ENCODE peak calls at places on chromosomes 13 and 19, in five cellular contexts. J, R, H, K and A are unnamed samples.

GRCh38 chr13:38990693-38991092 is at the start of gene STOML3:
- DNase-seq in J (no peak), H (no peak), R (no peak), K (peak), A (no peak)

GRCh38 chr19:7507884-7508283 is 8.0 kb upstream of the ZNF358 start:
- DNase-seq in R (peak), K (peak), J (peak), H (peak), A (peak)

GRCh38 chr13:98619556-98619955 is 42.6 kb upstream of the STK24 start:
- DNase-seq in K (no peak), H (no peak), R (no peak), J (no peak), A (no peak)

GRCh38 chr13:110683203-110683883 is 22.6 kb downstream of the CARS2 start:
- DNase-seq in K (peak), R (no peak), H (no peak), J (peak), A (no peak)

GRCh38 chr19:42369433-42370067 is 20.5 kb downstream of the CNFN start:
- DNase-seq in J (no peak), K (no peak), R (no peak), H (no peak), A (no peak)

GRCh38 chr13:42835012-42835411 is 53.6 kb downstream of the FAM216B start:
- DNase-seq in R (no peak), H (no peak), K (no peak), J (no peak), A (no peak)

GRCh38 chr19:38695319-38695683 is 47.9 kb downstream of the ACTN4 start:
- DNase-seq in H (no peak), R (no peak), J (no peak), K (no peak), A (peak)

GRCh38 chr13:24187185-24187584 is 26.7 kb downstream of the SPATA13 start:
- DNase-seq in H (no peak), K (peak), R (no peak), J (peak), A (no peak)

GRCh38 chr13:111211789-111212516 is 96.8 kb downstream of the ARHGEF7 start:
- DNase-seq in J (no peak), R (no peak), H (no peak), K (peak), A (no peak)

GRCh38 chr19:39969681-39970423 is 1.1 kb upstream of the PSMC4 start:
- DNase-seq in R (no peak), K (no peak), J (no peak), H (no peak), A (no peak)

GRCh38 chr13:39106216-39106995 is 68.2 kb downstream of the NHLRC3 start:
- DNase-seq in K (no peak), J (no peak), R (peak), H (no peak), A (no peak)

GRCh38 chr19:54462713-54463530 is 656 bp downstream of the LENG9 start:
- DNase-seq in K (peak), R (peak), H (peak), J (peak), A (peak)

GRCh38 chr13:61954092-61954491 is 538.4 kb upstream of the PCDH20 start:
- DNase-seq in J (peak), R (no peak), H (no peak), K (peak), A (no peak)

GRCh38 chr13:110676511-110677204 is 29.3 kb downstream of the CARS2 start:
- DNase-seq in J (no peak), R (no peak), K (no peak), H (no peak), A (peak)

GRCh38 chr13:44651209-44651608 is 75.1 kb upstream of the TSC22D1 start:
- DNase-seq in J (no peak), H (no peak), R (no peak), K (no peak), A (no peak)

GRCh38 chr13:95937700-95938320 is 115.4 kb downstream of the UGGT2 start:
- DNase-seq in J (no peak), H (no peak), K (no peak), R (no peak), A (no peak)

GRCh38 chr19:435707-436412 is 25.0 kb downstream of the SHC2 start:
- DNase-seq in R (no peak), J (no peak), H (no peak), K (no peak), A (no peak)

GRCh38 chr19:53007200-53008054 is 6.3 kb upstream of the ERVV-1 start:
- DNase-seq in J (no peak), R (peak), H (no peak), K (no peak), A (no peak)

DNA sequence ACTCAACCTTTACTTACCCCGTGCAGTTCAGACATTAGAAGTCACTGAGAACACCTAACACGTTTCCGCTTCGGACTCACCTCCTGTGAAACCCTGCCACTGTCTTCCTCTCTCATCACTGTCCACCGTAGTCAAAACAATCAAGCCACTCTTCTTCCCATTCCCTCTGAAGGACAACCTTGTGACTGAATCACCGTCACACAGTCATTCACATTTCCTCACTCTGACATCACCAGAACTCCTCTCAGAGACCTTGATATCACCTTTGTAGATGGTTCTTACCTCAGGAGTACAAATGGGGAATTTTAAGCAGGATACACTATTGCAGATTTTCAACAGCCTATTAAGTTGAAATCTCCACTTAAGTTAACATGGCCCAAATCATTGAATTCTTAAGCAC is 1.3 kb upstream of the KBTBD6 start:
- DNase-seq in H (no peak), J (no peak), R (no peak), K (no peak), A (no peak)
- H3K4me3 ChIP-seq in H (no peak), J (peak), R (no peak), K (no peak), A (no peak)

DNA sequence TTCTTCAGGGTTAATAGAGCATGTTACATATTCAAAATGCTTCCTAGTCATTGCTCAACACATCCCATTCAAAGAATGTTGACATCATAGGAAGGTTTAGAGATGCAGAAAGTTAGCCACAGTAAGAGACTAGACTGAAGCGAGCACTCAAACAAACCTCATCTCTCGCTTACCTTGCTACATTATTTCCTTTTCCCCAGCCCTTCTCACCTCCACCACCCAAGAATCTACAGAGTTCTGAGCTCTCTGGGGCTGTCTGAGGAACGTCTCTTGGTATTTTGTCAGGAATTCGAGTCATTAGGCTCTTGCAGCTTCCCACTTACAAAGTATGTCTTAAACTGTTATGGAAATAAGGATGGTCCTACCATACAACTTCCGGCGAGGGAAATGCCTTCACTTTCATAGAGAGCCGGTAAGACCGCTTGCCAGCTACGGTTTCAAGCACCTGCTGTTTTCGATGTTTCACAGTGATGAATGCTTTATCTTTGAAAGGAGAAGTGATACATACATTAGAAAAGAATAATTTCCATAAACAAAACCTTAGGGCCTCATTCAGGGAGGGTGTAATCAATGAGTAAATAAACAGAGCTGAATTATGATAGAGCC is 65.1 kb downstream of the FLT1 start:
- DNase-seq in H (no peak), K (peak), J (peak), R (no peak), A (peak)
- H3K4me3 ChIP-seq in H (no peak), K (no peak), J (no peak), R (no peak), A (peak)

GRCh38 chr19:12787458-12787857 is 3.8 kb upstream of the JUNB start:
- DNase-seq in H (no peak), R (no peak), K (no peak), J (no peak), A (no peak)

GRCh38 chr19:12789098-12789903 is 2.0 kb upstream of the JUNB start:
- DNase-seq in H (no peak), R (peak), K (no peak), J (peak), A (peak)

GRCh38 chr19:12786950-12787349 is 4.3 kb upstream of the JUNB start:
- DNase-seq in K (no peak), J (no peak), H (no peak), R (no peak), A (no peak)

GRCh38 chr19:12788682-12789097 is 2.6 kb upstream of the JUNB start:
- DNase-seq in K (peak), J (peak), H (peak), R (peak), A (peak)

DNA sequence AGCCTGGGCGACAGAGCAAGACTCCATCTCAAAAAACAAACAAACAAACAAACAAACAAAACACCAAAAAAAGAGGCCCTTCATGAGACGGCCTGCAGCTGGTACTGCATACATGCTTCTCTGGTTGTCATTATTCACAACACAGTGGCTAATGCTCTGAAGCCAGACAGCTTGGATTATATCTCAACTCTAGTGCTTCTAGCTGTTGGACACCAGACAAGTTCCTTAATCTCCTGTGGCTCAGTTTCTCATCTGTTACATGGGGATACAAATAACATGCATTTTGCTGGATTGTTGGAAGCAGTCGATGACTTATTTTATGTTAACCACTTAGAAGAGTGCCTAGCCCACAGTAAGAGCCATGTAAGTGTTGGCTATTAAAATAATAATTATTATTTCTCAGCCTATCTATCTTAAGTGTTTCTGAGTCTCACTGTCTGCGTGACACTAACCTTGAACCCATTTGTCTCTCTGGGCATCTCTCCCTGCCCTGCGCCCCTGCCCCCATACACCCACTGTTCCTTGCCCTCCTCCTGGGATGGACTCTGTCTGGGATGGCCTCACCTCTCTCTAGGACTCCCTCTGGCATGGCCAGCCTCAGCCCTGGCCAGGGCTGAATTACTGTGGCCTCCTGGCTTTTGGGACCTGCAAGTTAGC is 3.1 kb upstream of the JUNB start:
- DNase-seq in H (no peak), R (no peak), K (peak), J (peak), A (no peak)
- H3K4me3 ChIP-seq in H (peak), R (peak), K (no peak), J (peak), A (peak)

GRCh38 chr13:107865643-107866006 is 349.7 kb downstream of the LIG4 start:
- DNase-seq in J (peak), H (no peak), K (peak), R (no peak), A (no peak)
- H3K4me3 ChIP-seq in J (peak), H (peak), K (peak), R (peak), A (no peak)